ENCODE peak calls at places on chromosome 18, in six cellular contexts. G, A, X, T, D and S are unnamed samples.

GRCh38 chr18:48409591-48410094 is 460 bp upstream of the ZBTB7C start:
- DNase-seq in A (no peak), X (peak; percentile 50), D (no peak), T (peak; percentile 86), G (no peak), S (peak; percentile 41)

GRCh38 chr18:25351773-25352628 is at the start of gene ZNF521:
- DNase-seq in D (peak; percentile 89), A (peak; percentile 85), X (peak; percentile 62), G (peak; percentile 70), T (peak; percentile 94), S (peak; percentile 90)

GRCh38 chr18:48908916-48909315 is 41.8 kb downstream of the SMAD7 start:
- DNase-seq in X (no peak), A (no peak), T (peak; percentile 4), D (no peak), G (no peak), S (no peak)

GRCh38 chr18:76328145-76328544 is 166.9 kb downstream of the ZNF516 start:
- DNase-seq in D (no peak), T (no peak), A (no peak), G (no peak), X (no peak), S (no peak)

GRCh38 chr18:5879479-5879882 is 15.8 kb downstream of the TMEM200C start:
- DNase-seq in G (peak; percentile 36), X (no peak), T (no peak), D (peak; percentile 32), A (peak; percentile 40), S (no peak)

GRCh38 chr18:46278481-46279465 is 174.6 kb downstream of the HAUS1 start:
- DNase-seq in A (peak; percentile 82), X (no peak), G (peak; percentile 59), D (no peak), T (no peak), S (no peak)

GRCh38 chr18:59874166-59874565 is 25.6 kb upstream of the PMAIP1 start:
- DNase-seq in T (no peak), X (no peak), D (no peak), A (peak; percentile 95), G (peak; percentile 66), S (no peak)

GRCh38 chr18:63451774-63452173 is 25.0 kb upstream of the SERPINB5 start:
- DNase-seq in T (no peak), D (no peak), A (peak; percentile 17), X (no peak), G (no peak), S (no peak)